ENCODE peak calls at places on chromosomes 1 and 21, in ten cellular contexts. Z is HCT116, M is breast epithelium, H is AG04450, J is adrenal gland, Q is neural progenitor cell, N is left ventricle myocardium inferior, B is body of pancreas, S is lower lobe of right lung, Y is A673. U is an unnamed sample.

GRCh38 chr1:210691039-210691438 is 362.3 kb downstream of the HHAT start:
- DNase-seq in Z (no peak), M (no peak), H (no peak), J (no peak), Q (no peak), N (no peak), B (no peak), S (no peak), Y (no peak), U (no peak)

GRCh38 chr1:17475729-17476128 is 36.3 kb upstream of the RCC2 start:
- DNase-seq in Z (no peak), M (no peak), H (peak; percentile 27), J (peak; percentile 71), Q (no peak), N (no peak), B (no peak), S (no peak), Y (no peak), U (no peak)

GRCh38 chr1:109567823-109568222 is 19.4 kb downstream of the GNAI3 start:
- DNase-seq in Z (no peak), M (no peak), H (no peak), J (no peak), Q (no peak), N (no peak), B (no peak), S (no peak), Y (no peak), U (no peak)

GRCh38 chr1:77282866-77283539 is 1.2 kb downstream of the AK5 start:
- DNase-seq in Z (no peak), M (no peak), H (no peak), J (no peak), Q (peak; percentile 46), N (no peak), B (peak; percentile 9), S (no peak), Y (no peak), U (no peak)

GRCh38 chr1:33599516-33600115 is 127.2 kb downstream of the ZSCAN20 start:
- DNase-seq in Z (no peak), M (no peak), H (no peak), J (no peak), Q (no peak), N (no peak), B (peak; percentile 92), S (no peak), Y (no peak), U (no peak)

GRCh38 chr21:14403681-14404318 is 20.9 kb upstream of the HSPA13 start:
- DNase-seq in Z (peak; percentile 13), M (no peak), H (no peak), J (no peak), Q (peak; percentile 21), N (no peak), B (no peak), S (no peak), Y (peak; percentile 52), U (no peak)

GRCh38 chr1:105894006-105894405 is 1162.5 kb upstream of the PRMT6 start:
- DNase-seq in Z (no peak), M (no peak), H (no peak), J (no peak), Q (no peak), N (no peak), B (no peak), S (no peak), Y (no peak), U (no peak)

GRCh38 chr1:15402809-15403450 is 6.8 kb upstream of the EFHD2 start:
- DNase-seq in Z (no peak), M (no peak), H (no peak), J (no peak), Q (no peak), N (no peak), B (no peak), S (no peak), Y (no peak), U (no peak)

GRCh38 chr21:25916226-25916625 is 181.5 kb downstream of the GABPA start:
- DNase-seq in Z (no peak), M (no peak), H (no peak), J (no peak), Q (no peak), N (no peak), B (no peak), S (no peak), Y (no peak), U (no peak)

DNA sequence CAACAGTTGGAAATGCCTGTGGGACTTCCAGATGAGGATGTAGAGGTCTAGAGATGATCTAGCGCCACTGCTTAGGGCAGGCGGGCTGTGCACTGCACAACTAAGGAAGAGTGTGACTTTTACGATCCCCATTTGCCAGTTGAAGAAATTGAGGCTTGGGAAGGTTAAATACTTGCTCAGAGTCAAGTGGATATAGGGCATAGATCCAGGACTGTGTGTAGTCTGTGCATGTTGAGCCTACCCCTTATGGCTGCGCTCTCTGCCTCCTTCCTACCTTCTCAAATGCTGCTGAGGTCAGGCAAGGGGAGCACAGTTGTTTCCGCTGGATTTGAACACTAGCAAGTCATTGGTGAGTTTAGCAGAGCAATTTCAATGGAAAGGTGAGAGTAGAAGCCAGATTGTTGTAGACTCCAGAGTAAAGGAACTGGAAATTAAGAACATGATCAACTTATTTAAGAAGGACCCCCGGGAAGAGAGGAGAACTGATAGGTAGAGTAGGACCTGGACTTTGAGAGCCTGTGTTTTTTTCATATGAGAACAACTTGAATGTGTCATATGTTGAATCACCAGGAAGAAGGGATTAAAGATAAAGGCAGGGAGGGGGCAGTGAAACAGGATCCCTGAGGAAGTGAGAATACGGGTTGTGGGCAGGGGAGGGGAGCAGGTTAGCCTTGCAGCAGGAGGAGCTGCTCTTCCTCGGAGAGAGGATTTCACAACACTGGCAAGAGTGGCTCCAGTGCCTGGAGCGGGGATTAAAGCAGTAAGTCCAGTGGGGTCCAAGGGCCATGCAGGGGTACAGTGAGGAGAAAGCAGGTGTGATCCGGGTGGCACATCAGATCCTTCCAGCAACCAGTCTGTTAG is 2.7 kb downstream of the CAPN2 start:
- DNase-seq in Z (peak; percentile 66), M (no peak), H (no peak), J (peak; percentile 82), Q (peak; percentile 41), N (no peak), B (no peak), S (peak; percentile 53), Y (peak; percentile 88), U (no peak)
- H3K27ac ChIP-seq in Z (peak overlapping the region; percentile 96), M (peak overlapping the region; percentile 93), H (peak overlapping the region; percentile 83), J (no peak overlapping the region), Q (no peak overlapping the region), N (peak overlapping the region; percentile 48), B (no peak overlapping the region), S (peak overlapping the region; percentile 73), Y (peak overlapping the region; percentile 92), U (peak overlapping the region; percentile 99)

DNA sequence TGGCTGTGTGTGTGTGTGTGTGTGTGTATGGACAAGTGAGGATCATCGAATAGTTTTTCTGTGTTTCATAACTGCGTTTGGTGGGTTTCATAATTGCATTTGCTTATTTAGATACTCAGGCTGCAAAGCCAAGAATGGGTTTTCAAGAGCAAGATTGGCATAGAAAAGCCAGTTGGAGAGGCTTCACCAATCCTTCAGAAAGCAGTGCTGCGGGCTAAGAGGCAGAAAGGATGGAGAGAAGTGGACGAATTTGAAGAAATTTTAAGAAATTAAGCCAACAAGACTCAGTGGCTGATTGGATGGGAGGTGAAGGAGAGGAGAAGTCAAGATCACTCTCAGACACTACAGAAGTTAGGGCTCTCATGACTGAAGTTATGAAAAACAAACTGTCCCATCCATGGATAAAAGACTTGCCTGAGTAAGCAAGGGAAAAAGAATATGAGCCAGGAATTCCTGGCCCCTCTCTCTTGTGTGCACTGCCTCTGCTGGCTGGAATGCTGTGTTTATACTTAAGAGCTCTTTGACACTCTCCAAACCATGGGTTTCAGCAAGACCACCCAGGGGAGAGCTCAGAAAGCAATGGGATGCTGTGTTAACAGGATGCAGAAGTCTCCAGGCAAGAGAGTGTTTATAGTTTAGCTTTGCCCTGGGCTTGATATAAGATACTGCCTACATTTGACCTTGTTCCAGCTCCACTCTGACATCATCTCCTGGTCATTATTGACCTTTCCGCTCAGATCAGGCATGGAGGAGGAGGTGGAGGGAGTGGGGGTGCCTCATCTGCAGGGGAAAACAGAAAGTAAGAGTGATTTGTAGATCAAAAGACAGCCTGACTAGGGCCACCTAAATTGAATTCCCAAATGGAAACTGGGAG is 232.0 kb upstream of the PLXNA2 start:
- DNase-seq in Z (no peak), M (no peak), H (no peak), J (no peak), Q (peak; percentile 90), N (no peak), B (no peak), S (no peak), Y (no peak), U (no peak)
- TF ChIP-seq CTCF in Z (no peak), M (no peak), H (peak; percentile 39), J (no peak), Q (peak; percentile 79), N (peak; percentile 24), B (no peak), S (peak; percentile 27), Y (no peak), U (no peak)

GRCh38 chr21:42097860-42098259 is 26.7 kb downstream of the UMODL1 start:
- DNase-seq in Z (peak; percentile 66), M (peak; percentile 71), H (peak; percentile 96), J (peak; percentile 93), Q (no peak), N (no peak), B (peak; percentile 36), S (no peak), Y (peak; percentile 88), U (peak; percentile 51)

GRCh38 chr21:42097274-42097673 is 26.2 kb downstream of the UMODL1 start:
- DNase-seq in Z (no peak), M (no peak), H (no peak), J (no peak), Q (no peak), N (no peak), B (no peak), S (no peak), Y (no peak), U (no peak)

GRCh38 chr21:42094811-42095210 is 23.7 kb downstream of the UMODL1 start:
- DNase-seq in Z (no peak), M (no peak), H (no peak), J (no peak), Q (no peak), N (no peak), B (no peak), S (no peak), Y (no peak), U (no peak)

GRCh38 chr21:42095581-42095980 is 24.5 kb downstream of the UMODL1 start:
- DNase-seq in Z (no peak), M (no peak), H (no peak), J (no peak), Q (no peak), N (no peak), B (no peak), S (no peak), Y (no peak), U (no peak)

GRCh38 chr21:42096593-42096992 is 25.5 kb downstream of the UMODL1 start:
- DNase-seq in Z (no peak), M (no peak), H (no peak), J (no peak), Q (no peak), N (no peak), B (no peak), S (no peak), Y (no peak), U (no peak)
- H3K27ac ChIP-seq in Z (no peak overlapping the region), M (no peak overlapping the region), H (peak overlapping the region; percentile 11), J (no peak overlapping the region), Q (no peak overlapping the region), N (peak overlapping the region; percentile 73), B (no peak overlapping the region), S (no peak overlapping the region), Y (no peak overlapping the region), U (no peak overlapping the region)

DNA sequence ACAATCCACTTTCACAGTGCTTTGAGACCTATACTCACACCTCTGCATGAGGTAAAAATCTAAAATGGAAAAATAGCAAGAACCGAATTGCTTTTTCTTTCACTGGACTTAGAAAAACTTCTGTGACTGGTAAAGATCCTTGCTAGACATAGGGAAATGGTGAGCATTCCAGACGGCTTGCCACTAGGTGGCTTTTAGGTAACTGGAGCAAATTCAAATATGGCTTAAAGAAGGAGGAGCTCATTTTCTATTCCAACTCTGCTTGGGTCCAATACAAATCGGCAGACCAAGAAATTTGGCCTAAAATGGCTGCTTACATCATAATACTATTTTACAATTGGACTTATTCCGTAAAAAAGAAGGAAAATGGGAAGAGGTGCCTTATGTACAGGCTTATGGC is 977.9 kb downstream of the ADGRL2 start:
- DNase-seq in Z (no peak), M (no peak), H (no peak), J (no peak), Q (peak; percentile 4), N (no peak), B (no peak), S (no peak), Y (peak; percentile 39), U (no peak)
- TF ChIP-seq CTCF in Z (no peak), M (no peak), H (no peak), J (peak; percentile 26), Q (peak; percentile 49), N (peak; percentile 15), B (no peak), S (no peak), Y (peak; percentile 50), U (no peak)